ENCODE peak calls at places on chromosomes 6 and 20, in seven cellular contexts. W is mucosa of descending colon; Y is cardiac muscle cell; T is esophagus squamous epithelium; E is stomach; O is CD8-positive, alpha-beta T cell; L is WERI-Rb-1. X is an unnamed sample. For H3K36me3, the result is how much of the 10 kb centered on the place peaks cover.

GRCh38 chr6:44333273-44333919 is 9.1 kb upstream of the SPATS1 start:
- DNase-seq in Y (no peak), O (no peak), T (no peak), W (no peak), E (no peak), L (no peak), X (no peak)

GRCh38 chr20:53660078-53660909 is 66.7 kb upstream of the ZNF217 start:
- DNase-seq in O (peak), W (peak), L (no peak), E (no peak), T (no peak), Y (peak), X (peak)

GRCh38 chr6:143940011-143940597 is 68.0 kb downstream of the PLAGL1 start:
- DNase-seq in L (peak), O (peak), Y (peak), T (no peak), W (peak), E (peak), X (peak)

GRCh38 chr6:157273756-157274088 is 49.6 kb downstream of the TMEM242 start:
- DNase-seq in W (peak), T (peak), Y (peak), O (peak), E (peak), L (peak), X (peak)

GRCh38 chr6:32614366-32615081 is 22.7 kb upstream of the HLA-DQA1 start:
- DNase-seq in T (no peak), W (no peak), Y (no peak), L (no peak), O (no peak), E (no peak), X (no peak)

GRCh38 chr6:111712398-111712797 is 106.7 kb upstream of the TRAF3IP2 start:
- DNase-seq in E (peak), Y (peak), W (no peak), O (no peak), L (no peak), T (no peak), X (no peak)

GRCh38 chr6:158018851-158019361 is 37.2 kb downstream of the SYNJ2 start:
- DNase-seq in W (peak), L (no peak), E (no peak), O (no peak), T (no peak), Y (peak), X (no peak)

GRCh38 chr6:90314516-90314915 is 17.9 kb upstream of the BACH2 start:
- DNase-seq in Y (no peak), L (no peak), E (no peak), T (no peak), W (no peak), O (no peak), X (no peak)

GRCh38 chr6:16158943-16159557 is 30.2 kb downstream of the MYLIP start:
- DNase-seq in Y (no peak), O (no peak), L (no peak), W (no peak), T (no peak), E (no peak), X (no peak)

GRCh38 chr6:37630281-37630799 is 67.3 kb downstream of the MDGA1 start:
- DNase-seq in W (no peak), E (peak), Y (peak), L (no peak), O (no peak), T (no peak), X (no peak)

GRCh38 chr20:7272512-7272911 is 505.0 kb downstream of the BMP2 start:
- DNase-seq in W (no peak), O (no peak), T (no peak), L (peak), Y (no peak), E (no peak), X (no peak)

GRCh38 chr6:90431521-90432407 is 135.1 kb upstream of the BACH2 start:
- DNase-seq in W (no peak), L (no peak), E (no peak), T (no peak), O (no peak), Y (no peak), X (no peak)

GRCh38 chr6:118387921-118388701 is 160.0 kb upstream of the PLN start:
- DNase-seq in L (no peak), O (no peak), W (no peak), E (no peak), Y (peak), T (no peak), X (no peak)

GRCh38 chr20:2292711-2293110 is 3.1 kb upstream of the TGM3 start:
- DNase-seq in Y (peak), E (no peak), O (no peak), L (no peak), W (no peak), T (no peak), X (no peak)

GRCh38 chr6:94735270-94735669 is 842.1 kb upstream of the MANEA start:
- DNase-seq in W (no peak), E (no peak), Y (no peak), T (no peak), L (no peak), O (no peak), X (no peak)

GRCh38 chr6:49606696-49607390 is 29.8 kb downstream of the RHAG start:
- DNase-seq in W (no peak), E (no peak), O (no peak), T (no peak), L (peak), Y (peak), X (no peak)

GRCh38 chr6:33427585-33428218 is 7.8 kb downstream of the SYNGAP1 start:
- DNase-seq in E (peak), Y (no peak), O (peak), L (peak), W (peak), T (no peak), X (no peak)

GRCh38 chr20:32807706-32808105 is 12.0 kb upstream of the MAPRE1 start:
- DNase-seq in Y (no peak), W (no peak), T (no peak), E (no peak), O (no peak), L (no peak), X (no peak)

GRCh38 chr6:166640342-166641043 is 13.4 kb upstream of the RPS6KA2 start:
- DNase-seq in L (no peak), Y (no peak), E (peak), O (no peak), T (no peak), W (no peak), X (no peak)

GRCh38 chr20:60055740-60056139 is 97.5 kb downstream of the CDH26 start:
- DNase-seq in W (no peak), Y (peak), O (peak), T (no peak), L (no peak), E (peak), X (peak)

GRCh38 chr6:14729186-14729871 is 516.5 kb upstream of the JARID2 start:
- DNase-seq in O (no peak), Y (no peak), T (no peak), E (no peak), L (no peak), W (no peak), X (peak)

GRCh38 chr20:48056218-48056617 is 270.9 kb upstream of the SULF2 start:
- DNase-seq in W (no peak), E (no peak), O (no peak), L (no peak), T (no peak), Y (no peak), X (no peak)

GRCh38 chr20:24676353-24676977 is 207.0 kb downstream of the SYNDIG1 start:
- DNase-seq in E (no peak), W (no peak), L (no peak), O (no peak), T (no peak), Y (no peak), X (no peak)

GRCh38 chr6:53359843-53360834 is 11.4 kb upstream of the ELOVL5 start:
- DNase-seq in E (no peak), Y (peak), T (no peak), O (no peak), L (no peak), W (no peak), X (no peak)

GRCh38 chr6:161736341-161736740 is 462.5 kb upstream of the AGPAT4 start:
- DNase-seq in E (no peak), Y (no peak), W (no peak), O (no peak), T (no peak), L (peak), X (no peak)

GRCh38 chr20:17951323-17951722 is 17.3 kb downstream of the SNX5 start:
- DNase-seq in L (no peak), Y (no peak), T (no peak), W (no peak), O (no peak), E (no peak), X (no peak)

GRCh38 chr20:17956099-17956685 is 12.4 kb downstream of the SNX5 start:
- DNase-seq in W (no peak), E (no peak), L (no peak), T (no peak), O (no peak), Y (no peak), X (no peak)

GRCh38 chr20:17952692-17953684 is 15.6 kb downstream of the SNX5 start:
- DNase-seq in E (no peak), Y (no peak), T (no peak), L (no peak), O (no peak), W (no peak), X (no peak)

GRCh38 chr20:17955302-17955701 is 13.3 kb downstream of the SNX5 start:
- DNase-seq in T (no peak), O (no peak), E (no peak), W (no peak), L (no peak), Y (peak), X (no peak)

DNA sequence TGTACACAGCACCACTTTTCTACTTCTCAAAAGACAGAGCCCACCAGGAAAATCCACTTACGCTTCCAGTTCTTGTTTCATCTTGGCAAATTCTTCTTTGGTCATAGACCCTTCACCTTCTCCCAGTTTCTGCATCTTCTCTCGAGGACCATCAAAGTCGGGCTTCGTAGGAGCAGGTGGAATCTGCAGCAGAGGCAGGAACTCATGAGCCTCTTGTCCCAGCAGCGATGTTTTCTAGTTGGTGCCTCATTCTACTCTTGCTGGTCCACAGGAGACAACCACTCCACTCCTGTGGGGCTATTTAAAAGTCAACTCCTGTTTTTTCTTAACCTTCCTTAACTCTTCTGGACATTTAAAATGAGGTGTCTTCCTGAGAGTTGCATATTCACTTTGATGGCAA is 14.7 kb downstream of the SNX5 start:
- DNase-seq in O (no peak), L (no peak), Y (no peak), T (no peak), E (no peak), W (no peak), X (no peak)
- H3K36me3 ChIP-seq in O (half or more), L (half or more), Y (half or more), T (under half), E (half or more), W (under half), X (under half)

DNA sequence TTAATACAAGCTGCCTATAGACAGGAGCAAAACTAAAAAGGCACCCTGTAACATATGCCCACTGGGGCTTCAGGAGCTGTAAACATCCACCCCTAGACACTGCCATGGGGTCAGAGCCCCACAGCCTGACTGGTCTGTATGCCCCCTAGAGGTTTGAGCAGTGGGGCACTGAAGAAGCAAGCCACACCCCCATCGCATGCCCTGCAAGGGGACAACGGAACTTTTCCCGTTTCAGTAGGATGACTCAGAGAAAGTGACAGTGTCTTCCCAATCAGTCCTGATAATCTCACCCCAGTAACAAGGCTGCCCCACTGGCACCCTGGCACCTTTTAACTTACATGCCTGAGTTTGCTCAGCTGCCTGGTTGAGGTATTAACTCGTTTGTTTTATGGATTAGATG is 35.9 kb downstream of the BEND3 start:
- DNase-seq in E (no peak), O (no peak), Y (no peak), T (no peak), L (no peak), W (no peak), X (no peak)
- TF ChIP-seq CTCF in E (no peak), O (no peak), Y (no peak), T (no peak), L (peak), W (no peak), X (no peak)

DNA sequence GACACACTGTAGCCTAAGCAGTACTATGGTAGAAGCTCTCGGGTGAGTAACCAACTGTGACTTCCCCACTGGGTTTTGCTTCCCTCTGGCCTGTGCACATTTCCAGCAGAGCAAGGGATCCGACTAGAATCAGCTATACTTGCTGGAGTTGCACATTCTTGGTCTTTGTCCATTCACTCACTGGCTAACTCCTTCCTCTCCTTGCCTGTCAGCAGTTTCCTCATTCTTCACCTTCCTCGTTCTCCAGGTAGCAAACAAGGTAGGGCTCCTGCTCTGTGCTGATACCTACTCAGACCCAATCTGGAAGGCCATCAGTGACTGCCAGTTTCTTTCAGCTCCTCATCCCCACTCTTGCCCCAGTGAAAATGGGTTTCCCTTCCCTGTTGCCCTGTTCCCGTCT is 184.3 kb downstream of the PLCB4 start:
- DNase-seq in W (no peak), E (no peak), T (no peak), O (no peak), L (no peak), Y (no peak), X (no peak)
- H3K36me3 ChIP-seq in W (under half), E (under half), T (under half), O (under half), L (under half), Y (under half), X (under half)

GRCh38 chr6:9039258-9039657 is 603.9 kb upstream of the SLC35B3 start:
- DNase-seq in T (no peak), E (no peak), L (peak), W (no peak), O (no peak), Y (no peak), X (no peak)
- TF ChIP-seq CTCF in T (no peak), E (no peak), L (peak), W (no peak), O (no peak), Y (no peak), X (no peak)

GRCh38 chr20:5511505-5511904 is 194.8 kb upstream of the PROKR2 start:
- DNase-seq in W (no peak), E (no peak), L (no peak), T (no peak), Y (no peak), O (no peak), X (no peak)
- H3K36me3 ChIP-seq in W (under half), E (under half), L (under half), T (under half), Y (under half), O (under half), X (under half)

GRCh38 chr6:13461352-13461751 is 26.0 kb downstream of the GFOD1 start:
- DNase-seq in W (no peak), T (no peak), E (no peak), Y (no peak), L (no peak), O (no peak), X (no peak)
- TF ChIP-seq CTCF in W (no peak), T (no peak), E (no peak), Y (no peak), L (no peak), O (no peak), X (no peak)

GRCh38 chr20:49278817-49279676 is 1.2 kb upstream of the ZNFX1 start:
- DNase-seq in T (no peak), W (peak), O (peak), L (no peak), Y (peak), E (no peak), X (no peak)

GRCh38 chr20:49276895-49277785 is 717 bp downstream of the ZNFX1 start:
- DNase-seq in E (no peak), O (peak), T (no peak), L (no peak), Y (no peak), W (no peak), X (peak)

GRCh38 chr20:49278036-49278816 is at the start of gene ZNFX1:
- DNase-seq in L (peak), W (peak), E (peak), O (peak), T (peak), Y (peak), X (peak)

GRCh38 chr20:49276201-49276894 is 1.5 kb downstream of the ZNFX1 start:
- DNase-seq in Y (peak), E (no peak), W (no peak), L (no peak), T (no peak), O (peak), X (no peak)

DNA sequence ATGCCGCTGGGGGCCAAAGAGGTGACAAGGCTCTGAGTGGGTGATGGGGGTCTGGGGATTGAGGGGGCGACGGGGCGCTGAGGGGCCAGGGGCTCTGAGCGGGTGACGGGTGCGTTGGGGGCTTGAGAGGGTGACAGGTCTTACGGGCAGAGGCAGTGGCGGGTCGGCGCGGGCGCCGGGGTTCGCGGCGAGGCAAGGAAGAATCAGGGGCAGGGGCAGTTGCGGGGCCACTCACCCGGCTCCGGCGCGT is 146 bp downstream of the ZNFX1 start:
- DNase-seq in Y (no peak), O (no peak), T (no peak), W (no peak), E (no peak), L (no peak), X (no peak)
- H3K36me3 ChIP-seq in Y (under half), O (under half), T (under half), W (under half), E (half or more), L (half or more), X (under half)

X was measured in GM06990.